ENCODE peak calls at places on chromosomes 13 and 19, in nine cellular contexts. D is astrocyte of the spinal cord; K is H54; L is stimulated activated CD4-positive, alpha-beta T cell treated with anti-CD3 and anti-CD28 coated beads, Interleukin-15, amount 100 ng/mL, for 1 hour; F is stimulated activated CD8-positive, alpha-beta memory T cell treated with anti-CD3 and anti-CD28 coated beads, Interleukin-15, amount 100 ng/mL, for 1 hour; J is RWPE1; Y is breast epithelium; T is fibroblast of lung; A is foreskin melanocyte. X is an unnamed sample.

GRCh38 chr19:33022472-33023116 is 42.1 kb downstream of the RHPN2 start:
- DNase-seq in D (no peak), K (no peak), L (no peak), F (no peak), J (no peak), Y (peak), T (no peak), A (no peak), X (no peak)

GRCh38 chr13:25420161-25420560 is 48.4 kb downstream of the ATP8A2 start:
- DNase-seq in D (no peak), K (no peak), L (no peak), F (no peak), J (no peak), Y (no peak), T (no peak), A (no peak), X (no peak)

GRCh38 chr19:3591876-3592613 is 6.8 kb downstream of the GIPC3 start:
- DNase-seq in D (no peak), K (no peak), L (no peak), F (no peak), J (no peak), Y (no peak), T (no peak), A (no peak), X (no peak)

GRCh38 chr19:14198384-14199376 is 7.3 kb downstream of the ADGRL1 start:
- DNase-seq in D (no peak), K (no peak), L (no peak), F (no peak), J (no peak), Y (no peak), T (peak), A (no peak), X (no peak)

GRCh38 chr13:89496478-89496877 is 1825.3 kb downstream of the SLITRK5 start:
- DNase-seq in D (no peak), K (no peak), L (no peak), F (no peak), J (no peak), Y (no peak), T (no peak), A (no peak), X (no peak)

GRCh38 chr13:19961484-19961883 is 3.0 kb downstream of the ZMYM2 start:
- DNase-seq in D (no peak), K (no peak), L (no peak), F (no peak), J (no peak), Y (no peak), T (peak), A (no peak), X (no peak)

GRCh38 chr13:66995366-66995663 is 234.8 kb downstream of the PCDH9 start:
- DNase-seq in D (no peak), K (no peak), L (no peak), F (no peak), J (no peak), Y (no peak), T (no peak), A (no peak), X (no peak)

GRCh38 chr19:5394907-5395505 is 54.4 kb upstream of the PTPRS start:
- DNase-seq in D (no peak), K (no peak), L (no peak), F (no peak), J (no peak), Y (no peak), T (no peak), A (no peak), X (no peak)

GRCh38 chr13:100707818-100708740 is 33.5 kb upstream of the TMTC4 start:
- DNase-seq in D (peak), K (no peak), L (no peak), F (no peak), J (no peak), Y (no peak), T (no peak), A (no peak), X (no peak)

GRCh38 chr13:49225358-49226042 is 5.4 kb downstream of the MLNR start:
- DNase-seq in D (no peak), K (no peak), L (no peak), F (no peak), J (no peak), Y (no peak), T (no peak), A (no peak), X (no peak)

GRCh38 chr13:112531263-112531794 is 56.6 kb downstream of the TUBGCP3 start:
- DNase-seq in D (no peak), K (no peak), L (no peak), F (no peak), J (no peak), Y (no peak), T (peak), A (peak), X (no peak)

GRCh38 chr13:102707465-102707864 is 12.6 kb upstream of the METTL21C start:
- DNase-seq in D (peak), K (peak), L (no peak), F (no peak), J (peak), Y (no peak), T (peak), A (peak), X (no peak)

GRCh38 chr13:41352935-41353801 is 42.1 kb downstream of the NAA16 start:
- DNase-seq in D (peak), K (peak), L (no peak), F (peak), J (peak), Y (no peak), T (peak), A (peak), X (peak)

GRCh38 chr13:90757127-90757680 is 590.3 kb upstream of the MIR17HG start:
- DNase-seq in D (peak), K (no peak), L (no peak), F (no peak), J (no peak), Y (no peak), T (no peak), A (no peak), X (no peak)

GRCh38 chr19:35294859-35295258 is 2.9 kb downstream of the MAG start:
- DNase-seq in D (no peak), K (no peak), L (no peak), F (no peak), J (no peak), Y (no peak), T (no peak), A (no peak), X (no peak)

GRCh38 chr13:98445340-98446233 is 131.3 kb downstream of the STK24 start:
- DNase-seq in D (peak), K (peak), L (peak), F (peak), J (peak), Y (peak), T (peak), A (peak), X (peak)

GRCh38 chr13:38819053-38819452 is 132.2 kb downstream of the FREM2 start:
- DNase-seq in D (peak), K (no peak), L (no peak), F (no peak), J (no peak), Y (no peak), T (peak), A (peak), X (no peak)

GRCh38 chr13:108895220-108895704 is 265.9 kb downstream of the MYO16 start:
- DNase-seq in D (peak), K (no peak), L (no peak), F (no peak), J (peak), Y (no peak), T (peak), A (no peak), X (no peak)

GRCh38 chr19:49591731-49592485 is 926 bp downstream of the PRR12 start:
- DNase-seq in D (peak), K (peak), L (no peak), F (no peak), J (peak), Y (no peak), T (peak), A (peak), X (peak)

GRCh38 chr13:46142692-46143238 is 37.9 kb upstream of the CPB2 start:
- DNase-seq in D (no peak), K (no peak), L (no peak), F (no peak), J (no peak), Y (no peak), T (no peak), A (peak), X (no peak)

GRCh38 chr13:63693696-63694095 is 2278.0 kb upstream of the PCDH20 start:
- DNase-seq in D (no peak), K (no peak), L (no peak), F (no peak), J (no peak), Y (no peak), T (no peak), A (no peak), X (no peak)

GRCh38 chr13:30301827-30302226 is 5.5 kb downstream of the KATNAL1 start:
- DNase-seq in D (no peak), K (no peak), L (no peak), F (no peak), J (no peak), Y (no peak), T (no peak), A (no peak), X (no peak)

GRCh38 chr13:20411638-20412342 is 113.9 kb downstream of the CRYL1 start:
- DNase-seq in D (no peak), K (no peak), L (no peak), F (no peak), J (no peak), Y (peak), T (no peak), A (no peak), X (no peak)

GRCh38 chr19:47381653-47382279 is 32.7 kb downstream of the DHX34 start:
- DNase-seq in D (no peak), K (no peak), L (no peak), F (no peak), J (no peak), Y (no peak), T (no peak), A (no peak), X (no peak)

GRCh38 chr19:51467864-51468544 is 9.8 kb upstream of the SIGLEC8 start:
- DNase-seq in D (no peak), K (no peak), L (no peak), F (no peak), J (no peak), Y (peak), T (no peak), A (no peak), X (no peak)

GRCh38 chr13:71028884-71029283 is 838.1 kb downstream of the DACH1 start:
- DNase-seq in D (no peak), K (no peak), L (no peak), F (no peak), J (no peak), Y (no peak), T (no peak), A (no peak), X (no peak)

GRCh38 chr13:93217701-93218100 is 8.9 kb upstream of the GPC6 start:
- DNase-seq in D (peak), K (no peak), L (no peak), F (no peak), J (peak), Y (no peak), T (peak), A (peak), X (no peak)

GRCh38 chr13:24842533-24843278 is 78.7 kb downstream of the RNF17 start:
- DNase-seq in D (no peak), K (no peak), L (no peak), F (no peak), J (peak), Y (no peak), T (peak), A (peak), X (no peak)

GRCh38 chr19:42199440-42200115 is 17.9 kb downstream of the DEDD2 start:
- DNase-seq in D (no peak), K (no peak), L (peak), F (no peak), J (peak), Y (no peak), T (no peak), A (no peak), X (peak)

GRCh38 chr19:13022859-13023636 is 27.8 kb downstream of the NFIX start:
- DNase-seq in D (peak), K (peak), L (no peak), F (no peak), J (peak), Y (peak), T (peak), A (no peak), X (no peak)

GRCh38 chr19:49073514-49074378 is 1.2 kb upstream of the KCNA7 start:
- DNase-seq in D (no peak), K (no peak), L (no peak), F (no peak), J (no peak), Y (no peak), T (no peak), A (no peak), X (no peak)

GRCh38 chr13:112849500-112849899 is 119.5 kb upstream of the MCF2L start:
- DNase-seq in D (peak), K (no peak), L (no peak), F (no peak), J (no peak), Y (no peak), T (peak), A (no peak), X (no peak)

GRCh38 chr19:39237200-39238184 is 7.3 kb downstream of the IFNL3 start:
- DNase-seq in D (no peak), K (peak), L (peak), F (no peak), J (peak), Y (peak), T (no peak), A (no peak), X (peak)

GRCh38 chr13:101942038-101942437 is 459.8 kb downstream of the FGF14 start:
- DNase-seq in D (peak), K (peak), L (no peak), F (no peak), J (peak), Y (no peak), T (peak), A (peak), X (no peak)

GRCh38 chr13:25948910-25949309 is 102.9 kb downstream of the SHISA2 start:
- DNase-seq in D (peak), K (no peak), L (no peak), F (no peak), J (no peak), Y (no peak), T (no peak), A (no peak), X (no peak)

GRCh38 chr13:21676611-21677021 is 5.7 kb downstream of the FGF9 start:
- DNase-seq in D (no peak), K (no peak), L (no peak), F (no peak), J (no peak), Y (no peak), T (no peak), A (no peak), X (no peak)

GRCh38 chr13:99700468-99700867 is 199.2 kb downstream of the TM9SF2 start:
- DNase-seq in D (no peak), K (no peak), L (no peak), F (no peak), J (no peak), Y (no peak), T (no peak), A (no peak), X (no peak)

X was measured in memory B cell.